ENCODE peak calls at places on chromosomes 13 and 19, in ten cellular contexts. One of them, this sample, is unnamed. For H3K36me3 and H3K27me3, the result is how much of the 10 kb centered on the place peaks cover.

GRCh38 chr19:35249146-35249847 is 495 bp downstream of the LSR start:
- DNase-seq in CD4-positive, alpha-beta memory T cell: no peak
- DNase-seq in IMR-90: no peak
- DNase-seq in iPS DF 6.9: no peak
- DNase-seq in uterus: no peak
- DNase-seq in CD8-positive, alpha-beta memory T cell: no peak
- DNase-seq in suprapubic skin: no peak
- DNase-seq in breast epithelium: no peak
- DNase-seq in colonic mucosa: peak
- DNase-seq in Peyer's patch: no peak
- DNase-seq in this sample: no peak

GRCh38 chr19:56841194-56841546 is 644 bp upstream of the PEG3 start:
- DNase-seq in IMR-90: no peak
- DNase-seq in breast epithelium: no peak
- DNase-seq in suprapubic skin: no peak
- DNase-seq in Peyer's patch: no peak
- DNase-seq in uterus: no peak
- DNase-seq in CD4-positive, alpha-beta memory T cell: no peak
- DNase-seq in colonic mucosa: no peak
- DNase-seq in CD8-positive, alpha-beta memory T cell: no peak
- DNase-seq in iPS DF 6.9: no peak
- DNase-seq in this sample: no peak

GRCh38 chr13:32019612-32020233 is 11.9 kb upstream of the FRY start:
- DNase-seq in colonic mucosa: peak
- DNase-seq in IMR-90: peak
- DNase-seq in Peyer's patch: peak
- DNase-seq in CD8-positive, alpha-beta memory T cell: peak
- DNase-seq in iPS DF 6.9: peak
- DNase-seq in breast epithelium: no peak
- DNase-seq in uterus: peak
- DNase-seq in CD4-positive, alpha-beta memory T cell: peak
- DNase-seq in suprapubic skin: no peak
- DNase-seq in this sample: peak

GRCh38 chr13:48304132-48304876 is 753 bp downstream of the RB1 start:
- DNase-seq in colonic mucosa: peak
- DNase-seq in IMR-90: peak
- DNase-seq in suprapubic skin: no peak
- DNase-seq in breast epithelium: no peak
- DNase-seq in uterus: peak
- DNase-seq in Peyer's patch: peak
- DNase-seq in CD8-positive, alpha-beta memory T cell: peak
- DNase-seq in iPS DF 6.9: no peak
- DNase-seq in CD4-positive, alpha-beta memory T cell: peak
- DNase-seq in this sample: no peak

GRCh38 chr13:94595006-94595942 is 678 bp downstream of the TGDS start:
- DNase-seq in uterus: no peak
- DNase-seq in iPS DF 6.9: no peak
- DNase-seq in CD4-positive, alpha-beta memory T cell: peak
- DNase-seq in CD8-positive, alpha-beta memory T cell: peak
- DNase-seq in colonic mucosa: peak
- DNase-seq in IMR-90: peak
- DNase-seq in suprapubic skin: no peak
- DNase-seq in breast epithelium: no peak
- DNase-seq in Peyer's patch: peak
- DNase-seq in this sample: no peak

GRCh38 chr13:41547253-41548000 is 90.1 kb downstream of the RGCC start:
- DNase-seq in Peyer's patch: no peak
- DNase-seq in CD8-positive, alpha-beta memory T cell: no peak
- DNase-seq in breast epithelium: no peak
- DNase-seq in uterus: peak
- DNase-seq in suprapubic skin: no peak
- DNase-seq in iPS DF 6.9: no peak
- DNase-seq in CD4-positive, alpha-beta memory T cell: no peak
- DNase-seq in IMR-90: no peak
- DNase-seq in colonic mucosa: peak
- DNase-seq in this sample: no peak

GRCh38 chr13:77918391-77919261 is at the start of gene EDNRB:
- DNase-seq in CD8-positive, alpha-beta memory T cell: no peak
- DNase-seq in iPS DF 6.9: no peak
- DNase-seq in uterus: peak
- DNase-seq in CD4-positive, alpha-beta memory T cell: no peak
- DNase-seq in colonic mucosa: peak
- DNase-seq in breast epithelium: no peak
- DNase-seq in IMR-90: peak
- DNase-seq in Peyer's patch: peak
- DNase-seq in suprapubic skin: peak
- DNase-seq in this sample: no peak

GRCh38 chr13:66853559-66853958 is 376.6 kb downstream of the PCDH9 start:
- DNase-seq in suprapubic skin: no peak
- DNase-seq in iPS DF 6.9: no peak
- DNase-seq in uterus: no peak
- DNase-seq in colonic mucosa: no peak
- DNase-seq in CD4-positive, alpha-beta memory T cell: no peak
- DNase-seq in Peyer's patch: no peak
- DNase-seq in CD8-positive, alpha-beta memory T cell: no peak
- DNase-seq in IMR-90: no peak
- DNase-seq in breast epithelium: no peak
- DNase-seq in this sample: no peak

GRCh38 chr13:85093808-85094207 is 705.4 kb downstream of the SLITRK6 start:
- DNase-seq in iPS DF 6.9: no peak
- DNase-seq in uterus: peak
- DNase-seq in colonic mucosa: no peak
- DNase-seq in IMR-90: no peak
- DNase-seq in CD4-positive, alpha-beta memory T cell: no peak
- DNase-seq in Peyer's patch: no peak
- DNase-seq in CD8-positive, alpha-beta memory T cell: no peak
- DNase-seq in breast epithelium: no peak
- DNase-seq in suprapubic skin: peak
- DNase-seq in this sample: no peak

GRCh38 chr13:31909889-31910551 is 121.6 kb upstream of the FRY start:
- DNase-seq in iPS DF 6.9: peak
- DNase-seq in colonic mucosa: peak
- DNase-seq in breast epithelium: no peak
- DNase-seq in Peyer's patch: peak
- DNase-seq in CD4-positive, alpha-beta memory T cell: peak
- DNase-seq in CD8-positive, alpha-beta memory T cell: peak
- DNase-seq in uterus: peak
- DNase-seq in IMR-90: peak
- DNase-seq in suprapubic skin: no peak
- DNase-seq in this sample: no peak

GRCh38 chr19:57348136-57348535 is 2.9 kb upstream of the ZNF304 start:
- DNase-seq in uterus: no peak
- DNase-seq in IMR-90: peak
- DNase-seq in CD8-positive, alpha-beta memory T cell: no peak
- DNase-seq in iPS DF 6.9: no peak
- DNase-seq in Peyer's patch: no peak
- DNase-seq in suprapubic skin: no peak
- DNase-seq in CD4-positive, alpha-beta memory T cell: no peak
- DNase-seq in colonic mucosa: no peak
- DNase-seq in breast epithelium: no peak
- DNase-seq in this sample: no peak

GRCh38 chr13:46100191-46100877 is 4.5 kb downstream of the CPB2 start:
- DNase-seq in CD4-positive, alpha-beta memory T cell: no peak
- DNase-seq in Peyer's patch: no peak
- DNase-seq in IMR-90: no peak
- DNase-seq in suprapubic skin: no peak
- DNase-seq in CD8-positive, alpha-beta memory T cell: no peak
- DNase-seq in colonic mucosa: no peak
- DNase-seq in iPS DF 6.9: no peak
- DNase-seq in breast epithelium: no peak
- DNase-seq in uterus: no peak
- DNase-seq in this sample: no peak

GRCh38 chr13:31072041-31072440 is 89.7 kb downstream of the HSPH1 start:
- DNase-seq in suprapubic skin: no peak
- DNase-seq in CD8-positive, alpha-beta memory T cell: no peak
- DNase-seq in uterus: no peak
- DNase-seq in colonic mucosa: no peak
- DNase-seq in Peyer's patch: no peak
- DNase-seq in CD4-positive, alpha-beta memory T cell: no peak
- DNase-seq in IMR-90: peak
- DNase-seq in iPS DF 6.9: no peak
- DNase-seq in breast epithelium: no peak
- DNase-seq in this sample: no peak

GRCh38 chr19:7238091-7238490 is 56.1 kb downstream of the INSR start:
- DNase-seq in uterus: no peak
- DNase-seq in iPS DF 6.9: no peak
- DNase-seq in CD8-positive, alpha-beta memory T cell: no peak
- DNase-seq in CD4-positive, alpha-beta memory T cell: no peak
- DNase-seq in breast epithelium: no peak
- DNase-seq in suprapubic skin: no peak
- DNase-seq in IMR-90: no peak
- DNase-seq in colonic mucosa: no peak
- DNase-seq in Peyer's patch: no peak
- DNase-seq in this sample: no peak

GRCh38 chr19:48553676-48554384 is 1.9 kb downstream of the SULT2B1 start:
- DNase-seq in CD8-positive, alpha-beta memory T cell: no peak
- DNase-seq in colonic mucosa: peak
- DNase-seq in suprapubic skin: no peak
- DNase-seq in IMR-90: peak
- DNase-seq in iPS DF 6.9: no peak
- DNase-seq in breast epithelium: no peak
- DNase-seq in uterus: peak
- DNase-seq in Peyer's patch: peak
- DNase-seq in CD4-positive, alpha-beta memory T cell: no peak
- DNase-seq in this sample: peak

DNA sequence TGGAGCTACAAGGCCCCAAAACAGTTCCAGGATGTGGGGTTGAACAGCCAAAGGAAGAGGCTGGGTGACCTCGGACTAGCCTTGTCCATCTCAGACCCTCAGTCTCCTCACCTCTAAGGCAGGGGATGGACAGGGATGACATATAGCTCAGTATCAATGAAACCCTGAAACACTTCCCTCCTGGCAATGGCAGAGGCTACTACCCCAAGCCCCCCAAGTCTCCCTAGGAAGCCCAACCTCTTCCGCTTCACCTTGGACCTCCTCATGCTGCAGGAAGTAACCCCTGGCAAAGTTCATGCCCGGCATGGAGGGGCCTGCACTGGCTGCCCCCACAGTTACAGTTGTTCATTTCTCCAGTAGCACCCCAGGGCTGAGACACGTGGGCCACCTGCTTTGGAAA is 10.6 kb downstream of the CCDC97 start:
- DNase-seq in suprapubic skin: no peak
- DNase-seq in breast epithelium: no peak
- DNase-seq in Peyer's patch: no peak
- DNase-seq in IMR-90: no peak
- DNase-seq in colonic mucosa: no peak
- DNase-seq in CD8-positive, alpha-beta memory T cell: no peak
- DNase-seq in CD4-positive, alpha-beta memory T cell: no peak
- DNase-seq in iPS DF 6.9: no peak
- DNase-seq in uterus: no peak
- DNase-seq in this sample: no peak
- H3K36me3 ChIP-seq in suprapubic skin: half or more
- H3K36me3 ChIP-seq in breast epithelium: under half
- H3K36me3 ChIP-seq in Peyer's patch: under half
- H3K36me3 ChIP-seq in IMR-90: half or more
- H3K36me3 ChIP-seq in colonic mucosa: under half
- H3K36me3 ChIP-seq in CD8-positive, alpha-beta memory T cell: under half
- H3K36me3 ChIP-seq in CD4-positive, alpha-beta memory T cell: half or more
- H3K36me3 ChIP-seq in iPS DF 6.9: under half
- H3K36me3 ChIP-seq in uterus: under half
- H3K36me3 ChIP-seq in this sample: under half

GRCh38 chr13:23651887-23652286 is 81.7 kb downstream of the TNFRSF19 start:
- DNase-seq in IMR-90: no peak
- DNase-seq in CD4-positive, alpha-beta memory T cell: peak
- DNase-seq in suprapubic skin: no peak
- DNase-seq in colonic mucosa: no peak
- DNase-seq in CD8-positive, alpha-beta memory T cell: no peak
- DNase-seq in Peyer's patch: no peak
- DNase-seq in iPS DF 6.9: no peak
- DNase-seq in uterus: no peak
- DNase-seq in breast epithelium: no peak
- DNase-seq in this sample: no peak
- H3K27me3 ChIP-seq in IMR-90: under half
- H3K27me3 ChIP-seq in CD4-positive, alpha-beta memory T cell: under half
- H3K27me3 ChIP-seq in suprapubic skin: under half
- H3K27me3 ChIP-seq in colonic mucosa: under half
- H3K27me3 ChIP-seq in CD8-positive, alpha-beta memory T cell: under half
- H3K27me3 ChIP-seq in Peyer's patch: under half
- H3K27me3 ChIP-seq in iPS DF 6.9: under half
- H3K27me3 ChIP-seq in uterus: under half
- H3K27me3 ChIP-seq in breast epithelium: under half
- H3K27me3 ChIP-seq in this sample: under half

DNA sequence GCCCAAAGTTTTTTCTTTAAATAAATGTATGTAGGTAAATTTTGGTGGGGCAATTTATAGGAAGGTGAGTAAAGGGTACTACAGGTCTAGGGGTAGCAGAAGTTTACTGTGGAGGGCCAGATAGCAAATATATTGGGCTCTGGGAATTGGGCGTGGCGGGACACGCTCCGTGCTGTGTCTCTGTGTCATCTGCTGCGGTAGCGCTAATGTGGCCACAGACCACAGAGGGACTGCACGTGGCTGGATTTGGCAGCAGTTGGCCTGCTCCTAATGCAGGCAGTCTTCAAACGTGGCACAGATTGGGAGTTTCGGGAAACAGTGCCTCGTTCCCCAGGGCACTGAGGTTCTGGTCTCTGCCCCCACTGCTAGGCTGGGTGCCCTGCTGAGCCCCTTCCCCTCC is 16.6 kb upstream of the MYDGF start:
- DNase-seq in colonic mucosa: no peak
- DNase-seq in CD4-positive, alpha-beta memory T cell: no peak
- DNase-seq in Peyer's patch: no peak
- DNase-seq in iPS DF 6.9: no peak
- DNase-seq in breast epithelium: no peak
- DNase-seq in CD8-positive, alpha-beta memory T cell: no peak
- DNase-seq in suprapubic skin: no peak
- DNase-seq in IMR-90: no peak
- DNase-seq in uterus: no peak
- DNase-seq in this sample: no peak
- H3K36me3 ChIP-seq in colonic mucosa: under half
- H3K36me3 ChIP-seq in CD4-positive, alpha-beta memory T cell: under half
- H3K36me3 ChIP-seq in Peyer's patch: under half
- H3K36me3 ChIP-seq in iPS DF 6.9: half or more
- H3K36me3 ChIP-seq in breast epithelium: under half
- H3K36me3 ChIP-seq in CD8-positive, alpha-beta memory T cell: under half
- H3K36me3 ChIP-seq in suprapubic skin: half or more
- H3K36me3 ChIP-seq in IMR-90: half or more
- H3K36me3 ChIP-seq in uterus: under half
- H3K36me3 ChIP-seq in this sample: under half

DNA sequence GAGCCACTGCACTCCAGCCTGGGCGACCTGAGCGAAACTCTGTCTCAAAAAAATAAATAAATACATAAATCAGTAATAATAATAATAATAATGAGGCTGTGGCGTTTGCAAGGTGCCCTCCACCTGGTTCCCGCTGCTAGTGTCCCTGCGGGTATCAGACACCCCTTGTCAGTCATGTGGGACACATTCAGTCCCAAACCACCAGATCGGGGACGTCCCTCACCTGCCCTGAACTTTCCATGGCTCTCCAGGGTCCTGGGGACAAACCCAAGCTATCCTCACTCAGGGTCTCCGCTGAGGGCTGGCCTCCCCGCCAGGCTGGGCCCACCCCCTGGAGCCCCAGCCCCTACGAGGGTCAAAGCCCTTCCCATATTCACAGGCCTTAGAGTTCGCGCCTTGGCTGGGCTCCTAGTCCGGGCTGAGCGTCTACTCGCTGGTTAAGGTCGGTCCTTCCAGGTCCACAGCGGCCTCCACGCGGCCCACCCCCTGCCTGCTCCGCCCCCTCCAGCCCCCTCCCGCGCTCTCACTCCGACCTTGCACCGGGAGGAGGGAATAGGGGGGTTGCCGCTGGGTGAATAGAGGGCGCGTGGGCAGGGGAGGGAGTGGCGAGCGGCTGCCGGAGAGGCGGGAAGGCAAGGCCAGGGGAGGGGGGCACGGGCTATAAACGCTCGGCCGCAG is 349 bp upstream of the KISS1R start:
- DNase-seq in colonic mucosa: no peak
- DNase-seq in iPS DF 6.9: no peak
- DNase-seq in uterus: no peak
- DNase-seq in IMR-90: no peak
- DNase-seq in suprapubic skin: no peak
- DNase-seq in Peyer's patch: no peak
- DNase-seq in CD8-positive, alpha-beta memory T cell: no peak
- DNase-seq in breast epithelium: no peak
- DNase-seq in CD4-positive, alpha-beta memory T cell: no peak
- DNase-seq in this sample: peak
- H3K27me3 ChIP-seq in colonic mucosa: under half
- H3K27me3 ChIP-seq in iPS DF 6.9: under half
- H3K27me3 ChIP-seq in uterus: under half
- H3K27me3 ChIP-seq in IMR-90: under half
- H3K27me3 ChIP-seq in suprapubic skin: under half
- H3K27me3 ChIP-seq in Peyer's patch: under half
- H3K27me3 ChIP-seq in CD8-positive, alpha-beta memory T cell: under half
- H3K27me3 ChIP-seq in breast epithelium: under half
- H3K27me3 ChIP-seq in CD4-positive, alpha-beta memory T cell: under half
- H3K27me3 ChIP-seq in this sample: under half